ENCODE peak calls at places on chromosomes 2 and 18, in four cellular contexts. I, U, W and D are unnamed samples.

GRCh38 chr2:83900859-83901258 is 558.2 kb downstream of the SUCLG1 start:
- DNase-seq in I (no peak), U (no peak), W (no peak), D (no peak)

GRCh38 chr2:240787521-240788472 is 32.2 kb downstream of the KIF1A start:
- DNase-seq in W (no peak), U (no peak), I (no peak), D (no peak)

GRCh38 chr2:146527166-146527565 is 1317.7 kb upstream of the ACVR2A start:
- DNase-seq in I (no peak), U (no peak), W (no peak), D (no peak)

GRCh38 chr2:88188741-88189140 is 18.6 kb downstream of the THNSL2 start:
- DNase-seq in I (no peak), U (no peak), W (no peak), D (no peak)

GRCh38 chr2:232327089-232328037 is 51.2 kb upstream of the ALPP start:
- DNase-seq in U (no peak), I (peak), W (peak), D (peak)

GRCh38 chr2:237720962-237721361 is 77.6 kb upstream of the RBM44 start:
- DNase-seq in I (no peak), U (no peak), W (no peak), D (no peak)

GRCh38 chr2:52386433-52386832 is 1354.5 kb upstream of the NRXN1 start:
- DNase-seq in W (no peak), I (no peak), U (no peak), D (no peak)

GRCh38 chr2:176461686-176462376 is 192.6 kb downstream of the MTX2 start:
- DNase-seq in U (no peak), W (no peak), I (no peak), D (no peak)

GRCh38 chr18:29840101-29840500 is 1202.4 kb downstream of the DSC3 start:
- DNase-seq in W (peak), U (no peak), I (no peak), D (no peak)

GRCh38 chr2:110115291-110116032 is at the start of gene MALL:
- DNase-seq in W (peak), U (no peak), I (peak), D (peak)

GRCh38 chr2:170770304-170771048 is at the start of gene ERICH2:
- DNase-seq in U (no peak), I (peak), W (peak), D (peak)

GRCh38 chr2:157220502-157220901 is 37.0 kb upstream of the GALNT5 start:
- DNase-seq in U (no peak), I (no peak), W (no peak), D (peak)

GRCh38 chr2:115757286-115757685 is 1314.8 kb downstream of the DPP10 start:
- DNase-seq in I (no peak), W (no peak), U (no peak), D (no peak)

GRCh38 chr2:42107249-42108042 is 59.6 kb downstream of the PKDCC start:
- DNase-seq in U (no peak), W (no peak), I (no peak), D (no peak)

GRCh38 chr2:226711606-226712296 is 87.9 kb downstream of the IRS1 start:
- DNase-seq in I (no peak), W (no peak), U (no peak), D (no peak)

GRCh38 chr2:232573821-232574435 is 23.4 kb downstream of the EIF4E2 start:
- DNase-seq in U (no peak), I (no peak), W (no peak), D (no peak)

GRCh38 chr2:6231166-6231565 is 539.0 kb downstream of the SOX11 start:
- DNase-seq in W (no peak), I (no peak), U (no peak), D (no peak)

GRCh38 chr2:94977826-94978225 is 47.7 kb upstream of the MAL start:
- DNase-seq in W (no peak), I (no peak), U (no peak), D (no peak)

GRCh38 chr18:48919547-48919946 is 31.2 kb downstream of the SMAD7 start:
- DNase-seq in I (no peak), U (no peak), W (no peak), D (no peak)

GRCh38 chr2:174965992-174966789 is 39.0 kb downstream of the CHN1 start:
- DNase-seq in I (no peak), W (no peak), U (no peak), D (no peak)

GRCh38 chr2:27672723-27673486 is 9.2 kb downstream of the SLC4A1AP start:
- DNase-seq in I (no peak), U (no peak), W (no peak), D (no peak)

GRCh38 chr2:75558786-75559428 is 1.8 kb downstream of the EVA1A start:
- DNase-seq in U (no peak), I (no peak), W (no peak), D (no peak)

GRCh38 chr2:184564092-184564491 is 34.2 kb upstream of the ZNF804A start:
- DNase-seq in U (no peak), I (peak), W (no peak), D (no peak)

GRCh38 chr2:155190342-155190741 is 491.8 kb downstream of the KCNJ3 start:
- DNase-seq in W (no peak), U (no peak), I (no peak), D (peak)

GRCh38 chr2:190979906-190980629 is 33.9 kb downstream of the STAT1 start:
- DNase-seq in W (no peak), U (no peak), I (peak), D (no peak)

GRCh38 chr2:101991731-101992145 is at the start of gene IL1R2:
- DNase-seq in I (no peak), W (no peak), U (no peak), D (no peak)

GRCh38 chr2:57218206-57218605 is 828.4 kb upstream of the VRK2 start:
- DNase-seq in W (no peak), I (no peak), U (no peak), D (no peak)

GRCh38 chr18:39749154-39749553 is 2183.6 kb upstream of the CELF4 start:
- DNase-seq in U (no peak), W (no peak), I (no peak), D (no peak)
- TF ChIP-seq JUND in U (no peak), W (no peak), I (no peak), D (no peak)

GRCh38 chr18:76979111-76979751 is 153.4 kb downstream of the MBP start:
- DNase-seq in U (no peak), I (no peak), W (no peak), D (no peak)

GRCh38 chr18:76979906-76980305 is 152.7 kb downstream of the MBP start:
- DNase-seq in U (no peak), I (no peak), W (no peak), D (no peak)

GRCh38 chr18:76982038-76982437 is 150.5 kb downstream of the MBP start:
- DNase-seq in U (no peak), W (no peak), I (no peak), D (no peak)

GRCh38 chr18:76981388-76981968 is 151.1 kb downstream of the MBP start:
- DNase-seq in W (no peak), I (no peak), U (peak), D (peak)

DNA sequence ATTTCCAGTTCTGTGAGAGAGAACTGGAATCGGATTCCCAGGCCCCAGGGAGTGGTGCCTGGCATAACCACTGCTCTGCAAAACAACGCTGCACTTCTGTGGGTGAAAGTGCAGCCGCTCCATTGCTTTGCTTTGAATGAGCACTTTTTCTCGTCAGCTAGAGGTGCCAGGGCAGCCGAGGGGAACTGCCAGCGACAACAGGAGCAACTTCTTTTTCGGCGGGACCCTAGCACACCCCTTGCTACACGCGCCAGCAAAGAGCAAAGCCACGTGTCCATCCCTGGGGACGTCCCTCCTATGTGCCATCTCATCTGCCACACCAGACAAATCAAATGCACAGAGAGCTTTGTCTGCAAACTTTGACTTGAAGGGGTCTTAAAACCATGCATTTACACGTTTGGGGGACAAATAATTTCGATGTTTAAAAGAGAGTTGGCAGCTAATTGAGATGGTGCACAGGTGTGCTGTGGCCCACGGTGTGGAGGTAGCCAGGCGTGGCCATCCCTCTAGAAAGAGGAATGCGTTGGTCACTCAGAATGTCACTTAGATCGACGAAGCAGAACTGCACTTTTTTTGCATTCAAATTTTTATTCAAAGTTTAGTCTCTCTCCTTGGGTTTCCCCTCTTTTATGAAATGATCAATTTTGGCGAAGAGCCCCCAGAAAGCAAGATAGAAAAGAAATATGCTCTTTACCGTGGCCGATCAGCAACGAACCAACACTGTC is 151.8 kb downstream of the MBP start:
- DNase-seq in W (no peak), U (peak), I (no peak), D (no peak)
- TF ChIP-seq JUND in W (no peak), U (no peak), I (no peak), D (no peak)

GRCh38 chr2:70717431-70718038 is 50.5 kb downstream of the ADD2 start:
- DNase-seq in I (no peak), U (no peak), W (no peak), D (no peak)
- TF ChIP-seq JUND in I (no peak), U (no peak), W (no peak), D (no peak)

DNA sequence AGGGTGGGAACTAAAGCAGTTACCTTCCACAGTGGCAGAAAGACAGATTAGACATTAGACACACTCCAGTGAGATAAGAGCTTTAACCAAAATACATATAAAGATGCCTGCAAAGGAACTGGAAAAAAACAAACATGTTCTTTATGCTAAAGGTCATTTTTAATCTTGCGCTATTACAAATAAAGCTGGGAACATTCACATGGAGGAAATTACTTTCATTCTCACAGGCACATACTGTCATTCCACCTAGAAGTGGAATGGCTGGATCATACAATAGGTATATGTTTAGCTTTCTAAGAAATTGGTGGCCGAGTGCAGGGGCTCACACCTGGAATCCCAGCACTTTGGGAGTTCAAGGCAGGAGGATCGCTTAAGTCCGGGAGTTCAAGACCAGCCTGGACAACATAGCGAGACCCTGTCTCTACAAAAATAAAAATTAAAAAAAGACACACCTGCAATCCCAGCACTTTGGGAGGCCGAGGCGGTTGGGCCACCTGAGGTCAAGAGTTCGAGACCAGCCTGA is 41.8 kb downstream of the C2orf76 start:
- DNase-seq in W (no peak), I (no peak), U (no peak), D (no peak)
- TF ChIP-seq JUND in W (no peak), I (no peak), U (no peak), D (no peak)

GRCh38 chr18:54444309-54444914 is 86.7 kb downstream of the C18orf54 start:
- DNase-seq in U (no peak), I (peak), W (peak), D (peak)
- TF ChIP-seq JUND in U (no peak), I (no peak), W (no peak), D (no peak)

DNA sequence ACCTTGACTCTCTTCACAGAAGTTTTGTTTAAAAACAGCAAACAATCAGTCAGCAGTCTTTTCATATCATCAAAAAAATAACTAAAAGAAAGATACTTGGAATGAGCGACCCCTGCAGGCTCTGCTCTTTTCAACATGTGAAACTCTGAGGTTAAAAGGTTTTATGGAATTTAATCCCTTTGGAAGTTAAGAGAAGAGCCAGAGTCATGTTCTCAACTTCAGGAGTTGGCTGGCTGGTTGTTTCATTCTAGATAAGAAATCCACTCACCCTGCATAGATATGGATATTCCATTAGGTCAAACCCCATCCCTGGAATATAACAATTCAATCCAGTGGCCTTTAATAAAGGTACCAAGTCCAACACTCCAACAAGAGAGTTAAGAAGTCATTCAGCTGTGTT is 115.6 kb upstream of the RMDN2 start:
- DNase-seq in W (peak), U (no peak), I (peak), D (no peak)
- TF ChIP-seq JUND in W (no peak), U (no peak), I (peak), D (no peak)

GRCh38 chr18:45871655-45872054 is 46.2 kb downstream of the SIGLEC15 start:
- DNase-seq in W (no peak), I (no peak), U (no peak), D (no peak)

GRCh38 chr18:45870419-45870818 is 44.9 kb downstream of the SIGLEC15 start:
- DNase-seq in U (no peak), W (no peak), I (no peak), D (no peak)

GRCh38 chr18:45876131-45876530 is 50.7 kb downstream of the SIGLEC15 start:
- DNase-seq in I (no peak), W (no peak), U (no peak), D (no peak)

GRCh38 chr18:45877403-45877802 is 51.9 kb downstream of the SIGLEC15 start:
- DNase-seq in W (no peak), U (no peak), I (no peak), D (peak)

GRCh38 chr18:45874501-45875184 is 49.2 kb downstream of the SIGLEC15 start:
- DNase-seq in U (peak), W (no peak), I (no peak), D (no peak)
- TF ChIP-seq JUND in U (no peak), W (no peak), I (no peak), D (no peak)

GRCh38 chr2:133716166-133716565 is 147.9 kb upstream of the NCKAP5 start:
- DNase-seq in W (no peak), U (no peak), I (no peak), D (no peak)

GRCh38 chr2:133718688-133719201 is 150.5 kb upstream of the NCKAP5 start:
- DNase-seq in U (no peak), W (no peak), I (peak), D (no peak)

GRCh38 chr2:133720429-133720828 is 152.2 kb upstream of the NCKAP5 start:
- DNase-seq in U (no peak), W (no peak), I (no peak), D (no peak)

GRCh38 chr2:133721155-133721554 is 152.9 kb upstream of the NCKAP5 start:
- DNase-seq in U (no peak), I (no peak), W (no peak), D (no peak)

GRCh38 chr2:133717497-133717896 is 149.2 kb upstream of the NCKAP5 start:
- DNase-seq in I (no peak), W (no peak), U (no peak), D (no peak)
- TF ChIP-seq JUND in I (peak), W (no peak), U (no peak), D (no peak)